ENCODE peak calls at places on chromosomes 1 and 21, in seven cellular contexts. Y is H54, N is T-helper 17 cell, S is uterus, K is stomach, A is NCI-H524 treated with DMSO at 0.1 percent for 48 hours, Z is cardiac fibroblast. L is an unnamed sample.

GRCh38 chr1:221045842-221046831 is 166.9 kb downstream of the HLX start:
- DNase-seq in Y (no peak), N (no peak), S (no peak), K (no peak), A (no peak), Z (peak; percentile 45), L (no peak)

GRCh38 chr1:185843297-185843869 is 109.2 kb downstream of the HMCN1 start:
- DNase-seq in Y (no peak), N (no peak), S (no peak), K (no peak), A (no peak), Z (no peak), L (no peak)

GRCh38 chr1:25117233-25117823 is 115.0 kb downstream of the SYF2 start:
- DNase-seq in Y (no peak), N (no peak), S (no peak), K (peak; percentile 38), A (no peak), Z (no peak), L (no peak)

GRCh38 chr1:154524881-154525280 is 22.7 kb upstream of the SHE start:
- DNase-seq in Y (no peak), N (no peak), S (no peak), K (no peak), A (no peak), Z (no peak), L (no peak)

GRCh38 chr1:28035420-28035819 is 53.0 kb downstream of the EYA3 start:
- DNase-seq in Y (no peak), N (no peak), S (no peak), K (no peak), A (no peak), Z (no peak), L (no peak)

GRCh38 chr1:1221887-1222574 is 8.1 kb upstream of the TNFRSF4 start:
- DNase-seq in Y (no peak), N (no peak), S (no peak), K (no peak), A (no peak), Z (no peak), L (no peak)

GRCh38 chr1:3524571-3525203 is 70.2 kb downstream of the ARHGEF16 start:
- DNase-seq in Y (no peak), N (no peak), S (no peak), K (no peak), A (no peak), Z (no peak), L (no peak)

GRCh38 chr1:115189814-115190541 is 100.7 kb upstream of the TSPAN2 start:
- DNase-seq in Y (peak; percentile 50), N (no peak), S (peak; percentile 60), K (no peak), A (no peak), Z (peak; percentile 72), L (no peak)

GRCh38 chr21:42437786-42438185 is 34.1 kb downstream of the UBASH3A start:
- DNase-seq in Y (no peak), N (no peak), S (no peak), K (no peak), A (no peak), Z (no peak), L (no peak)

GRCh38 chr1:112904071-112904830 is 51.7 kb downstream of the SLC16A1 start:
- DNase-seq in Y (no peak), N (no peak), S (no peak), K (no peak), A (no peak), Z (peak; percentile 78), L (no peak)

GRCh38 chr1:55280731-55281130 is 65.6 kb upstream of the USP24 start:
- DNase-seq in Y (no peak), N (no peak), S (no peak), K (no peak), A (no peak), Z (no peak), L (no peak)

GRCh38 chr1:159936284-159936904 is 9.0 kb downstream of the IGSF9 start:
- DNase-seq in Y (peak; percentile 91), N (peak; percentile 71), S (peak; percentile 77), K (peak; percentile 88), A (no peak), Z (peak; percentile 57), L (peak; percentile 83)

GRCh38 chr1:78284354-78284753 is 206.4 kb upstream of the PTGFR start:
- DNase-seq in Y (no peak), N (no peak), S (no peak), K (no peak), A (no peak), Z (peak; percentile 46), L (peak; percentile 77)

GRCh38 chr1:9942399-9942938 is 722 bp downstream of the LZIC start:
- DNase-seq in Y (no peak), N (no peak), S (no peak), K (no peak), A (no peak), Z (peak; percentile 74), L (no peak)

GRCh38 chr1:92502247-92502646 is 15.5 kb upstream of the GFI1 start:
- DNase-seq in Y (no peak), N (no peak), S (no peak), K (no peak), A (no peak), Z (peak; percentile 75), L (no peak)

GRCh38 chr1:201537966-201538617 is 835 bp upstream of the NAV1 start:
- DNase-seq in Y (no peak), N (no peak), S (no peak), K (no peak), A (no peak), Z (no peak), L (no peak)

GRCh38 chr21:41396452-41397107 is 29.5 kb upstream of the MX1 start:
- DNase-seq in Y (no peak), N (no peak), S (no peak), K (peak; percentile 58), A (no peak), Z (no peak), L (no peak)